ENCODE peak calls at places on chromosomes 12 and 14, in four cellular contexts. E is K562, U is HCT116, O is H1. N is an unnamed sample.

GRCh38 chr12:39723831-39724230 is 104.2 kb upstream of the ABCD2 start:
- DNase-seq in E (no peak), U (no peak), O (no peak), N (peak)

GRCh38 chr12:10027311-10028099 is 3.0 kb upstream of the CLEC9A start:
- DNase-seq in E (no peak), U (no peak), O (no peak), N (no peak)

GRCh38 chr12:80892597-80893445 is 44.9 kb downstream of the LIN7A start:
- DNase-seq in E (no peak), U (no peak), O (no peak), N (no peak)

GRCh38 chr12:32399045-32399372 is 349 bp upstream of the FGD4 start:
- DNase-seq in E (peak), U (no peak), O (no peak), N (no peak)

GRCh38 chr14:90545966-90546751 is 149.3 kb downstream of the CALM1 start:
- DNase-seq in E (no peak), U (no peak), O (no peak), N (no peak)

GRCh38 chr14:92049781-92050180 is 9.9 kb upstream of the TRIP11 start:
- DNase-seq in E (no peak), U (no peak), O (no peak), N (no peak)

GRCh38 chr14:54803926-54804719 is 98.5 kb downstream of the GCH1 start:
- DNase-seq in E (no peak), U (no peak), O (no peak), N (no peak)

GRCh38 chr12:24404086-24404815 is 454.8 kb upstream of the SOX5 start:
- DNase-seq in E (no peak), U (no peak), O (no peak), N (no peak)

GRCh38 chr12:49955899-49956662 is 5.5 kb downstream of the AQP2 start:
- DNase-seq in E (no peak), U (no peak), O (no peak), N (no peak)

GRCh38 chr12:96994900-96995299 is 87.8 kb downstream of the NEDD1 start:
- DNase-seq in E (no peak), U (no peak), O (no peak), N (no peak)

GRCh38 chr12:67698711-67699603 is 50.4 kb downstream of the DYRK2 start:
- DNase-seq in E (no peak), U (no peak), O (no peak), N (no peak)

GRCh38 chr12:120639771-120640721 is at the start of gene CABP1:
- DNase-seq in E (peak), U (no peak), O (peak), N (peak)

GRCh38 chr14:90599748-90600507 is 203.1 kb downstream of the CALM1 start:
- DNase-seq in E (no peak), U (no peak), O (no peak), N (peak)

GRCh38 chr14:20446889-20447288 is 7.7 kb downstream of the OSGEP start:
- DNase-seq in E (no peak), U (no peak), O (no peak), N (no peak)

GRCh38 chr12:110677206-110677911 is 11.6 kb downstream of the HVCN1 start:
- DNase-seq in E (no peak), U (no peak), O (no peak), N (no peak)

GRCh38 chr12:83559650-83560049 is 872.9 kb downstream of the TMTC2 start:
- DNase-seq in E (no peak), U (no peak), O (peak), N (no peak)

GRCh38 chr12:60042835-60043234 is 447.0 kb downstream of the SLC16A7 start:
- DNase-seq in E (no peak), U (no peak), O (no peak), N (no peak)

GRCh38 chr14:83765200-83765599 is 1764.7 kb upstream of the FLRT2 start:
- DNase-seq in E (no peak), U (no peak), O (no peak), N (no peak)

GRCh38 chr12:50690923-50691322 is 73.0 kb upstream of the ATF1 start:
- DNase-seq in E (no peak), U (no peak), O (no peak), N (no peak)

GRCh38 chr14:40346275-40346674 is 914.0 kb upstream of the FBXO33 start:
- DNase-seq in E (no peak), U (no peak), O (no peak), N (no peak)

GRCh38 chr12:70154087-70154486 is 89.1 kb upstream of the CNOT2 start:
- DNase-seq in E (no peak), U (peak), O (no peak), N (no peak)

GRCh38 chr12:96177013-96177412 is 17.2 kb upstream of the ELK3 start:
- DNase-seq in E (no peak), U (no peak), O (no peak), N (no peak)

GRCh38 chr14:76104802-76105355 is 46.8 kb upstream of the GPATCH2L start:
- DNase-seq in E (no peak), U (no peak), O (no peak), N (no peak)

GRCh38 chr12:65631621-65632111 is 192.6 kb upstream of the HMGA2 start:
- DNase-seq in E (no peak), U (peak), O (no peak), N (no peak)

GRCh38 chr14:92675421-92675820 is 73.0 kb downstream of the LGMN start:
- DNase-seq in E (no peak), U (no peak), O (no peak), N (no peak)

GRCh38 chr12:49777800-49778748 is 36.7 kb downstream of the TMBIM6 start:
- DNase-seq in E (peak), U (peak), O (peak), N (peak)

GRCh38 chr12:2170376-2170775 is 117.6 kb downstream of the CACNA1C start:
- DNase-seq in E (no peak), U (no peak), O (no peak), N (no peak)

GRCh38 chr12:81332054-81332453 is 254.2 kb downstream of the ACSS3 start:
- DNase-seq in E (no peak), U (no peak), O (no peak), N (no peak)

GRCh38 chr12:49869816-49870500 is 27.1 kb upstream of the BCDIN3D start:
- DNase-seq in E (no peak), U (no peak), O (no peak), N (no peak)

GRCh38 chr12:2613674-2614073 is 181.1 kb upstream of the FKBP4 start:
- DNase-seq in E (no peak), U (peak), O (no peak), N (no peak)

DNA sequence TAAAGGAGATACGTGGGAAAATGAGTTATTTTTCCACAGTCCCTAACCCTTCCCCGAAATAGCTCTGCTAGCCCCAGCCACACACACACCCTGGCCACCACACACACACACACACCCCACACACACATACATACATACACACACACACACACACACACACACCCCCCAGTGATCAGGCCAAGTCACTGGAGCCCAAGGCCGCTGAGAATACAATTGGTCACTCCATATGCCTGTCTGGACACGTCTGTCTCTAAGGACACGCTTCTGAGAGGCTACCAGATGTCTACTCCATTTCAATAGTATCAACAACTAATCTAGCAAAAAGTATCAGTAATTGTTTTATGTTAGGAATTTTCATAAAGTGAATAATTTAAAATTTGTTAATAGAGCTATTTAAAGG is 13.0 kb upstream of the DIABLO start:
- DNase-seq in E (no peak), U (no peak), O (no peak), N (no peak)
- TF ChIP-seq JUND in E (no peak), U (no peak), O (no peak), N (no peak)

DNA sequence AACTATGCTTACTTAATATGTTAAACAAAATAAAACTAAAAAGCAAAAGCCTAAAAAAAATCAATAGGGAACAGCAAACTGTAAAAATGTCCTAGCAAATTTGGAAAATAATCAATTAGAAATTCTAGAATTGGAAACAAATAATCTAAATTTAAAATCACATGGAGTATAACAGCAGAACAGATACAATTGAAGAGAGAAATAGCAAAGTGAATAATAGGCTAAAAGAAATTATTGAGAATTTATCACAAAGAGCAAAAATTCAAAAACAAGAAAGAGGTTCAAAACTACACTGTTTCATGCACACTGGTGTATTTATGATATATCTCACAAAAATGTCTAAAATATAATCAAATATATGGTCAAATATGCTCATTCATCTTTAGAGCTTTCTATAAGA is 231.9 kb downstream of the GPHN start:
- DNase-seq in E (no peak), U (no peak), O (no peak), N (no peak)
- TF ChIP-seq JUND in E (no peak), U (no peak), O (no peak), N (no peak)

DNA sequence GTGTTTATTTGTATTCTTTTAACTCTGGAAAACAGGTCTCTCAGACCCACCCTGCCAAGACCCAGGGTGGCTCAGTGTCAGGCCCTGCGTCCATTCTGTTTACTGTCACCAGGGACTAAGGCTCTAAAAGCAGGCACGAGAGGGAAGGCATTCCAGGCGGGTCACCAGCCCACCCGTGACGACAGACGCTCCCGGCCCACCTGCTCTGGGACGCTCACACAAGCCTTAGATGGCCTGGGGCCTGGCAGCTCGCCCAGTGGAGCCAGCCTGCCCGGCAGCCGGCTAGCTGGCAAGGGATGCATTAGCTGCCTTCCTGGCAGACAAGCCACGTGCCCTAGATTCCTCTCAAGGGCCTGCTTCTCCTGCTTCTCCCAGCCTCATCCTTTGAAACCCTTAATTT is 9.2 kb upstream of the NUAK1 start:
- DNase-seq in E (no peak), U (no peak), O (no peak), N (no peak)
- TF ChIP-seq JUND in E (no peak), U (no peak), O (no peak), N (no peak)

GRCh38 chr14:105021656-105022275 is 883 bp upstream of the CDCA4 start:
- DNase-seq in E (peak), U (peak), O (no peak), N (peak)
- TF ChIP-seq JUND in E (no peak), U (no peak), O (no peak), N (no peak)

DNA sequence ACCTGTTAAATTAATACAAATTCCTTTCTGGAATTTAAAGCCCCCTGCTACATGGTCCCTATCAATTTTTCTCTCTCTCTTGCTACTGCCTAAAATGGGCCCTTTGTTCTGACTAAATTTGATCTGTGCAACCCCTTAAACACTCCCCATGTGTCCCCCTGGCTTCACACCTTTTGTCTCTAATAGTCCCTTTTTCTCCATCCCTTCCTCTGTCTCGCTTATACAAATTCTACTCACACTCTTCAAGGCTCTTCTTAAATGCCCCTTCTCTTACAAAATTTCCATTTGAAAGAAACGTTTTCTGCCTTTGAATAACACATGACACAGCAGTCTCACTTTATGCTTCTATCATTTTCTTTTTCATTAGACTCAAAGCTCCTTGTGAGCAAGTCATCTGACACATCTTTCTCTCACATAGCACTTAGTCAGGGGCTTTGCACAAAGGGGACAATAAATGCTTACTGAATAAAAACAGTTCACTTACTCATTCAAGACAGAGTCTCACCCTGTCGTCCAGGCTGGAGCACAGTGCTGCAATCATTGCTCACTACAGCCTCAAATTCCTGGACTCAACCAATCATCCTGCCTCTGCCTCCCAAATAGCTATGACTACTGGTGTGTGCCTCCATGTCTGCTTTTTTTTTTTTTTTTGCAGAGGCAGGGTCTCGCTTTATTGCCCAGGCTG is 41.5 kb upstream of the NR2C1 start:
- DNase-seq in E (no peak), U (no peak), O (no peak), N (no peak)
- TF ChIP-seq JUND in E (no peak), U (no peak), O (no peak), N (no peak)

DNA sequence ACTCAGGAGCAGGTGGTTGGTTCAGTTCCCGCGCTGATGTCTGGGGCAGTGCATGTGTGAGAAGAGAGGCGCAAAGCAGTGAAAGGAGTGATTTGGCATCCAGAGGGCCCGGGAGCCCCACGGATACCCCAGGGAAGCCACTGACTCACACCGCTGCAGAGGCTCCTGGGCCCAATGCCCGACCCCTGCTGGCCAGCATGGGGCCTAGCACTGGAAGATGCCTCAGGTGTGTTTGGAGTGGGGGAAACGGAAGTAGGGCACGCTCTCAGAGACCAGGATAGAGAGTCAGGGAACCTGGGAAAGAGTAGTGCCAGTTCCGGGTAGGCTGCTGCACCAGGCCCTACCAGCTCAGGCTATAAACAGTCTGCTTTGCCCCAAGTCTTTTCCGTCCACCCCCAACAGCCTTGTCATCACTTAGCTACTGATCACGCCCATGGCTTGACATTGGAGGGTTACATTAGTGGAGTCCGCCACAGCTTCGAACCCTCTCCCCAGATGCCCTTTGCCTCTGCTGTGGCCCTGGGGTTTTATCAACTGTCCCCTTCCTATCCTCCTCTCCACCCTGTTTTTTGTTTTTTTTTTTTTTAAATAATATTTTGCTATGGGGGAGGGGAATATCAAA is 9.5 kb upstream of the CSAD start:
- DNase-seq in E (peak), U (peak), O (no peak), N (peak)
- TF ChIP-seq JUND in E (no peak), U (no peak), O (peak), N (no peak)

GRCh38 chr14:68444449-68445168 is 348.3 kb downstream of the ZFP36L1 start:
- DNase-seq in E (no peak), U (no peak), O (no peak), N (no peak)
- TF ChIP-seq JUND in E (no peak), U (peak), O (no peak), N (no peak)

DNA sequence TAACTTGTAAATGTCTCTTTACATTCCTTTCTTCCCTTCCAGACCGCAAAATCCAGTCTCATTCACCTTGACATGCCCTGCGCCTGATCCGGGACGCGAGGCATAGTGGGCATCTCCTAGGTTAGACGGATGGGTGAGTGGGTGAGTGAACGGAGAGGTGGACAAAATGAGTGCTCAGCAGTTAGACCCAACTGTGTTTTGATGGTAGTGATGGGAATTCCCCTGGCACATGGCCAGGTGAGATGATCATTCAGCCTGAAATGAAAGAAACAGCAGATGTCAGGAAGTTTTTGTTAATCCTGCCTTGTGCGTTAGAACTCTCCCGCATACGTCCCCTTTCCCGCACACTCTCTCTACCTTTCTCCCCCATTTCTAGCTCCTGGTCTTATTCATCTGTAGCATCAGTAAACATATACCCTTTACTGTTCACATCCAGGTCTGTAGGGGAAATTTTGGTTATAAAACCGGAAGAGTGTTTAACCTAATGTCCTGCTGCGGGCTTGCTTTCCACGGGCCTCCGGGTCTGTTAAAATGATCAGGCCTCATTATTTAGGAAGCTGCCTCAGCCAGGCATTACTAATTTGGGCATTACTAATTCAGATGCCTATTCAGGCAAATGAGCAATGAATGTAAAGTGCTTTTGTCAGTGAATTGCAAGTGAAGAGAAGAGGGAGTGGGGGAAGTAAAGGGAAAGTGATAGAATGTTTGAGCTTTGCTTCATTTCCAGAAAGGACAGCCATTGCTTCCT is 172.8 kb downstream of the ETV6 start:
- DNase-seq in E (no peak), U (no peak), O (no peak), N (no peak)
- TF ChIP-seq JUND in E (no peak), U (no peak), O (no peak), N (no peak)